ENCODE peak calls at places on chromosomes 16 and 17, in six cellular contexts. O is Peyer's patch; M is aorta; B is dorsolateral prefrontal cortex; G is CD4-positive, CD25-positive, alpha-beta regulatory T cell; J is colonic mucosa. E is an unnamed sample.

GRCh38 chr17:69858460-69858859 is 216.6 kb upstream of the KCNJ16 start:
- DNase-seq in O (no peak), M (no peak), B (no peak), G (no peak), J (no peak), E (no peak)

GRCh38 chr17:77140878-77141767 is at the start of gene SEC14L1:
- DNase-seq in O (peak), M (peak), B (no peak), G (peak), J (peak), E (peak)

GRCh38 chr17:81909966-81910839 is 996 bp downstream of the PCYT2 start:
- DNase-seq in O (peak), M (no peak), B (no peak), G (no peak), J (peak), E (no peak)

GRCh38 chr17:60862482-60862881 is 184.8 kb downstream of the BCAS3 start:
- DNase-seq in O (no peak), M (no peak), B (no peak), G (no peak), J (no peak), E (no peak)

GRCh38 chr16:10937068-10937859 is 5.0 kb downstream of the DEXI start:
- DNase-seq in O (peak), M (peak), B (no peak), G (no peak), J (no peak), E (no peak)

GRCh38 chr17:36761203-36761945 is 160.0 kb downstream of the MRM1 start:
- DNase-seq in O (no peak), M (peak), B (no peak), G (no peak), J (no peak), E (no peak)

GRCh38 chr16:88649924-88650748 is 717 bp downstream of the CYBA start:
- DNase-seq in O (peak), M (peak), B (no peak), G (no peak), J (peak), E (no peak)

GRCh38 chr16:77869997-77870813 is 81.8 kb downstream of the VAT1L start:
- DNase-seq in O (no peak), M (peak), B (no peak), G (no peak), J (peak), E (no peak)

GRCh38 chr17:57387575-57387974 is 131.3 kb downstream of the MSI2 start:
- DNase-seq in O (no peak), M (no peak), B (no peak), G (no peak), J (no peak), E (no peak)

GRCh38 chr17:39660397-39661043 is 4.6 kb upstream of the TCAP start:
- DNase-seq in O (no peak), M (no peak), B (no peak), G (no peak), J (no peak), E (no peak)

GRCh38 chr17:78381601-78382168 is 3.2 kb downstream of the PGS1 start:
- DNase-seq in O (no peak), M (no peak), B (no peak), G (peak), J (no peak), E (no peak)

GRCh38 chr16:1726661-1727502 is 20.9 kb downstream of the MAPK8IP3 start:
- DNase-seq in O (no peak), M (no peak), B (no peak), G (no peak), J (no peak), E (no peak)

GRCh38 chr16:1723450-1724147 is 17.6 kb downstream of the MAPK8IP3 start:
- DNase-seq in O (no peak), M (no peak), B (no peak), G (peak), J (peak), E (no peak)

GRCh38 chr16:1724491-1724890 is 18.5 kb downstream of the MAPK8IP3 start:
- DNase-seq in O (no peak), M (no peak), B (no peak), G (no peak), J (no peak), E (no peak)

DNA sequence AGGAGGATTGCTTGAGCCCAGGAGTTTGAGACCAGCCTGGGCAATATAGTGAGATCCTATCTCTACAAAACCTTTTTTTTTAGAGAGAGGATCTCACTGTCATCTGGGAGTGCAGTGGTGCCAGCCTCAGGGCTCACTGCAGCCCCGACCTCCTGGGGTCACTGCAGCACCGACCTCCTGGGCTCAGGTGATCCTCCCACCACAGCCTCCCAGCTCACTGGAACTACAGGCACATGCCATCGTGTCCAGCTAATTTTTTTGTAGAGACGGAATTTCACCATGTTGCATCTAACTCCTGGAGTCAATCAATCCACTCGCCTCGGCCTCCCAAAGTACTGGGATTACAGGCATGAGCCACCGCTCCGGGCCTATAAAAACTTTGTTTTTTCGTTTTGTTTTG is 15.4 kb downstream of the MAPK8IP3 start:
- DNase-seq in O (no peak), M (no peak), B (no peak), G (no peak), J (no peak), E (no peak)
- H3K27ac ChIP-seq in O (peak), M (no peak), B (peak), G (no peak), J (peak), E (peak)

DNA sequence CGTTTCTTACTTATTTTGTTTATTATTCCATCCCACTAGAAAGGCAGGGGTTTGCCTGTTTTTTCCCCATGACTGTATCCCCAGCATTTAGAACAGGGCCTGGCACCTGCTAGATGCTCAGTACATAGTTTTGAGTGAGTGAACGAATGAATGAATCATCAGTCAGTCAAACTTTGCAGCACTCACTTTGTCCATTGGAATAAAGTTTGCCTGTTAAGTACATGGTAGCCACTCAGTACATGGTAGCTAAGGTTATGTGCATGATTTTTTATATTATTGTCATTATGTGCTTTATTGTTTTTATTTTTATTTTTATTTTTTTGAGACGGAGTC is 88.5 kb downstream of the CMIP start:
- DNase-seq in O (no peak), M (no peak), B (no peak), G (no peak), J (no peak), E (no peak)
- H3K27ac ChIP-seq in O (no peak), M (no peak), B (no peak), G (no peak), J (no peak), E (no peak)

GRCh38 chr17:28597606-28598383 is 1.0 kb downstream of the SPAG5 start:
- DNase-seq in O (no peak), M (no peak), B (no peak), G (no peak), J (no peak), E (no peak)

GRCh38 chr17:28599311-28600184 is 723 bp upstream of the SPAG5 start:
- DNase-seq in O (peak), M (peak), B (peak), G (peak), J (peak), E (peak)

GRCh38 chr17:28598799-28599310 is at the start of gene SPAG5:
- DNase-seq in O (peak), M (peak), B (peak), G (peak), J (peak), E (peak)

GRCh38 chr17:28598389-28598788 is 436 bp downstream of the SPAG5 start:
- DNase-seq in O (no peak), M (no peak), B (no peak), G (no peak), J (no peak), E (no peak)
- H3K27ac ChIP-seq in O (peak), M (no peak), B (no peak), G (peak), J (peak), E (no peak)

GRCh38 chr17:7114875-7115614 is 423 bp upstream of the ASGR2 start:
- DNase-seq in O (no peak), M (peak), B (no peak), G (no peak), J (no peak), E (no peak)
- H3K27ac ChIP-seq in O (no peak), M (no peak), B (no peak), G (no peak), J (no peak), E (no peak)

DNA sequence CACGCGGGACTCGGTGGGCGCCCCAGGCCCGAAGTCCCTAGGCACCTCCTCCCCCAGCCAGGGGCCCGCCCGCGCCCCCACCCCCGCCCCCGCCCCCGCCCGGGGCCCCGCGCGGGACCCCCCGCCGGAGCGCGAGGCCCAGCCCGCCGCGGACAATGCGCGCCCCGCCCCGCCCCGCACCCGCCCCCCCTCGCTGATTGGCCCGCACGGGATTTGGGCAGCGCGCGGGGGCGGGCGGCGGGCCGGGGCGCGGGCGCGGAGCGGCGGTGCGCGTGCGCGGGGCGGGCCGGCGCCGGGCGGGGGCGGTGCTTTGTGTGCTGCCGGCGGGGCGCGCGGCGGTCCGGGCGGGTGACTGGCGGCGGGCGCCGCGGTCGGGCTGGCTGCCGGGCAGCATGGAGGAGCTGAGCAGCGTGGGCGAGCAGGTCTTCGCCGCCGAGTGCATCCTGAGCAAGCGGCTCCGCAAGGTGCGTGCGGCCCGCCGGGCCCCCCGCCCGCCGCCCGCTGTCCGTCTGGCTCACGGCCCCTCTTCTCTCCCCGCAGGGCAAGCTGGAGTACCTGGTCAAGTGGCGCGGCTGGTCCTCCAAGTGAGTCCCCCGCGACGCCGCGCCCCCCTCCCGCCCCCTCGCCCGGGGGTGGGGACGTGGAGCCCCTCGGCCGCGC is at the start of gene CBX2:
- DNase-seq in O (peak), M (peak), B (peak), G (peak), J (peak), E (peak)
- H3K27ac ChIP-seq in O (no peak), M (no peak), B (peak), G (no peak), J (no peak), E (no peak)

DNA sequence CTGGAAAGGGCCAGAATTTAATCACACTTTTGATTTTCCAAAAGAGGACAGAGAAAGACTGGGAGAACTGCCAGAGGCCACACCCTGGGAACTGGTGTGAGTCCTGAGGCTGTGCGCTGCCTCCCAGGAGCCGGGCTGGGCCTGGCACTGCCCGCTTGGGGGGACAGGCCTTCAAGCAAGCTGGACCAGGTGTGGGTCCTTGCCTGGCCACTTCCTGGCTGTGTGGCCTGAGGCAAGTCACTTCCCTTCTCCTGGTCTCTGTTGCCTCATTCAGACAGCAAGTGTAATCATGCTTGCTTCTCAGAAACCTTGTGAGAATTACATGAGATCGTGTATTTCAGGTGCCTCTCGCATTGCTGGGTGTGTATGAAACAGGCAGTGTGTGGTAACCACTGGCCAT is 143.0 kb downstream of the SNX29 start:
- DNase-seq in O (no peak), M (peak), B (no peak), G (no peak), J (no peak), E (no peak)
- H3K27ac ChIP-seq in O (no peak), M (no peak), B (no peak), G (no peak), J (no peak), E (no peak)

GRCh38 chr17:13601776-13602551 is at the start of gene HS3ST3A1:
- DNase-seq in O (peak), M (peak), B (no peak), G (no peak), J (peak), E (no peak)

GRCh38 chr17:13599168-13599577 is 2.6 kb downstream of the HS3ST3A1 start:
- DNase-seq in O (no peak), M (no peak), B (no peak), G (no peak), J (no peak), E (no peak)

GRCh38 chr17:13601317-13601775 is 383 bp downstream of the HS3ST3A1 start:
- DNase-seq in O (no peak), M (no peak), B (no peak), G (no peak), J (no peak), E (no peak)

GRCh38 chr17:13599808-13600398 is 1.8 kb downstream of the HS3ST3A1 start:
- DNase-seq in O (no peak), M (no peak), B (no peak), G (no peak), J (no peak), E (no peak)

DNA sequence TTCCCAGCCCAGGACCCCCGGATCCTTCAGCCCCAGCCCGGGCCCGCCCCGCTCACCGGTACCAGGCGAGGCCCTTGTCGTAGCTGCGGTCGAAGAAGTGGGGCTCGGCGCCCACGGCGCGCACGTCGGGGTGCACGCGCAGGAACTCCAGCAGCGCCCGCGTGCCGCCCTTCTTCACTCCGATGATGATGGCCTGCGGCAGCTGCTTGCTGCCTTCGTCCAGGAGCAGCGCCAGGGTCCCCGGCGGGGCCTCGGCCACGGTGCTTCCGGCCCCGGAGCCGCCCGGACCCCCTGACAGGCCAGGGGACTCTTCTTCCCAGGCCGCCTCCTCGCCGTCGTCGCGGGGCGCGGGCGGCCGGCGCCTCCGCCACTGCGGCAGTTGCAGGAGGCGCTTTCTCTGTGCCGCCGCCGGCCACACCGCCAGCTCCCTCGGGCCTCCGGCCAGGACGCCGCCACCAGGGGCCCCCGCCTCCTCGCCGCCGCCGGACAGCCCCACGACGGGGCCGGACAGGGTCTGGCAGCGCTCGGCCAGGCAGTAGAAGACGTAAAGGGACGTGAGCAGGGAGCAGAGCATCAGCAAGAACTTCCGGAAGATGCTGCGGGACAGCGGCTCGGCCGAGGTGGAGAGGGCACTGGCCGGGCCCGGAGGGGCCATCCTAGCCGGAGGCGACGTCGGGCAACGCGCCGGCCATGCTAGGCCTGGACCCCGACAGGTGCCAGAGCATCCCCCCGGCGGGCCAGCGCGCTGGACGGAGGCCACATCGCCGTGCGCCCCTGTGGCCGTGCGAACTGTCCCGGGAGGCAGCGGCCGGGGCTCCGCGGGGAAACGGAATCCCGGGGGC is 1.0 kb downstream of the HS3ST3A1 start:
- DNase-seq in O (peak), M (peak), B (no peak), G (no peak), J (no peak), E (no peak)
- H3K27ac ChIP-seq in O (peak), M (no peak), B (no peak), G (no peak), J (no peak), E (no peak)

GRCh38 chr16:72926671-72927070 is 121.3 kb downstream of the ZFHX3 start:
- DNase-seq in O (no peak), M (no peak), B (no peak), G (no peak), J (no peak), E (no peak)
- H3K27ac ChIP-seq in O (no peak), M (no peak), B (no peak), G (no peak), J (no peak), E (no peak)

E was measured in suprapubic skin.